ENCODE peak calls at places on chromosome 7, in seven cellular contexts. T is SJSA1; I is thyroid gland; Z is CD8-positive, alpha-beta T cell; E is thoracic aorta; G is brain microvascular endothelial cell; H is GM23248. B is an unnamed sample.

GRCh38 chr7:79361214-79361613 is 92.3 kb downstream of the MAGI2 start:
- DNase-seq in Z (no peak), G (no peak), H (no peak), I (no peak), E (no peak), T (no peak), B (no peak)

GRCh38 chr7:102271158-102271798 is 15.4 kb upstream of the SH2B2 start:
- DNase-seq in T (no peak), E (no peak), G (no peak), I (no peak), Z (no peak), H (no peak), B (no peak)

GRCh38 chr7:151459726-151460473 is 20.0 kb upstream of the CRYGN start:
- DNase-seq in T (peak; percentile 94), H (peak; percentile 89), G (peak; percentile 76), Z (no peak), I (peak; percentile 83), E (peak; percentile 65), B (peak; percentile 81)

GRCh38 chr7:57876-58275 is 134.5 kb upstream of the FAM20C start:
- DNase-seq in G (no peak), I (no peak), Z (no peak), T (no peak), E (no peak), H (no peak), B (peak; percentile 10)

GRCh38 chr7:18541189-18541870 is 45.8 kb downstream of the HDAC9 start:
- DNase-seq in Z (no peak), E (peak; percentile 18), G (no peak), H (peak; percentile 79), T (peak; percentile 55), I (peak; percentile 95), B (peak; percentile 91)

GRCh38 chr7:44735403-44736165 is 13.1 kb upstream of the ZMIZ2 start:
- DNase-seq in T (peak; percentile 97), H (peak; percentile 96), G (peak; percentile 97), E (no peak), Z (peak; percentile 30), I (no peak), B (no peak)

GRCh38 chr7:26091933-26092332 is 60.1 kb upstream of the NFE2L3 start:
- DNase-seq in T (no peak), H (peak; percentile 15), I (no peak), G (no peak), Z (no peak), E (no peak), B (no peak)

GRCh38 chr7:150940446-150941102 is 37.5 kb downstream of the KCNH2 start:
- DNase-seq in I (peak; percentile 65), H (no peak), T (no peak), Z (no peak), G (no peak), E (no peak), B (no peak)

GRCh38 chr7:119090851-119091250 is 866.3 kb downstream of the ANKRD7 start:
- DNase-seq in H (no peak), E (no peak), Z (no peak), T (no peak), I (no peak), G (no peak), B (no peak)

GRCh38 chr7:55538538-55538937 is 33.8 kb downstream of the VOPP1 start:
- DNase-seq in G (peak; percentile 83), T (peak; percentile 78), Z (no peak), I (no peak), H (peak; percentile 97), E (no peak), B (no peak)

GRCh38 chr7:30475580-30475979 is 3.0 kb downstream of the NOD1 start:
- DNase-seq in H (peak; percentile 39), I (peak; percentile 62), T (no peak), Z (no peak), E (no peak), G (no peak), B (no peak)

GRCh38 chr7:76211216-76211615 is 9.5 kb downstream of the SRRM3 start:
- DNase-seq in G (no peak), Z (no peak), H (no peak), E (no peak), T (no peak), I (no peak), B (no peak)

GRCh38 chr7:38006559-38006958 is 86.1 kb downstream of the EPDR1 start:
- DNase-seq in I (no peak), G (no peak), H (no peak), Z (no peak), T (no peak), E (no peak), B (no peak)

GRCh38 chr7:47478017-47478344 is 103.9 kb downstream of the TNS3 start:
- DNase-seq in G (no peak), E (no peak), Z (no peak), I (peak; percentile 74), T (no peak), H (peak; percentile 64), B (peak; percentile 66)

GRCh38 chr7:2954433-2954853 is 89.2 kb downstream of the CARD11 start:
- DNase-seq in E (no peak), H (no peak), G (no peak), Z (peak; percentile 42), T (no peak), I (no peak), B (no peak)

GRCh38 chr7:44223362-44224114 is 22.8 kb downstream of the YKT6 start:
- DNase-seq in G (no peak), Z (no peak), I (no peak), H (no peak), T (no peak), E (no peak), B (peak; percentile 71)

GRCh38 chr7:31883761-31884164 is 186.4 kb downstream of the PDE1C start:
- DNase-seq in T (no peak), H (peak; percentile 88), G (peak; percentile 14), I (no peak), E (no peak), Z (no peak), B (no peak)

GRCh38 chr7:90817846-90818245 is 221.7 kb downstream of the CDK14 start:
- DNase-seq in E (no peak), Z (no peak), T (no peak), H (peak; percentile 2), G (no peak), I (no peak), B (no peak)

GRCh38 chr7:42156541-42156865 is 80.5 kb downstream of the GLI3 start:
- DNase-seq in H (no peak), G (no peak), T (no peak), Z (no peak), I (peak; percentile 49), E (no peak), B (no peak)

GRCh38 chr7:36686499-36686898 is 37.8 kb downstream of the AOAH start:
- DNase-seq in T (peak; percentile 2), I (no peak), G (peak; percentile 32), H (no peak), Z (peak; percentile 39), E (no peak), B (no peak)

GRCh38 chr7:15457959-15458955 is 103.6 kb downstream of the AGMO start:
- DNase-seq in Z (no peak), H (peak; percentile 15), G (no peak), E (no peak), T (no peak), I (no peak), B (no peak)

GRCh38 chr7:25967278-25968204 is 184.5 kb upstream of the NFE2L3 start:
- DNase-seq in G (no peak), E (no peak), H (no peak), Z (no peak), T (no peak), I (no peak), B (no peak)

GRCh38 chr7:6577369-6578113 is at the start of gene ZDHHC4:
- DNase-seq in T (peak; percentile 73), G (peak; percentile 76), Z (peak; percentile 87), E (peak; percentile 55), I (peak; percentile 89), H (peak; percentile 97), B (peak; percentile 89)

GRCh38 chr7:105743351-105743812 is 133.0 kb downstream of the ATXN7L1 start:
- DNase-seq in Z (no peak), H (no peak), I (no peak), E (no peak), G (no peak), T (no peak), B (no peak)

GRCh38 chr7:68613897-68614296 is 984.4 kb upstream of the AUTS2 start:
- DNase-seq in E (no peak), I (no peak), G (no peak), H (no peak), T (no peak), Z (no peak), B (no peak)

GRCh38 chr7:14322724-14323123 is 333.3 kb upstream of the ETV1 start:
- DNase-seq in T (no peak), I (no peak), Z (no peak), E (no peak), H (no peak), G (no peak), B (no peak)

GRCh38 chr7:46352335-46352954 is 431.4 kb upstream of the IGFBP3 start:
- DNase-seq in H (peak; percentile 74), G (peak; percentile 65), T (peak; percentile 65), I (peak; percentile 49), Z (no peak), E (no peak), B (peak; percentile 47)

GRCh38 chr7:97555845-97556431 is 175.9 kb upstream of the TAC1 start:
- DNase-seq in E (no peak), Z (no peak), H (no peak), G (no peak), T (no peak), I (no peak), B (no peak)

GRCh38 chr7:3893151-3893788 is 592.2 kb downstream of the SDK1 start:
- DNase-seq in I (no peak), G (no peak), E (no peak), T (no peak), Z (no peak), H (no peak), B (no peak)

DNA sequence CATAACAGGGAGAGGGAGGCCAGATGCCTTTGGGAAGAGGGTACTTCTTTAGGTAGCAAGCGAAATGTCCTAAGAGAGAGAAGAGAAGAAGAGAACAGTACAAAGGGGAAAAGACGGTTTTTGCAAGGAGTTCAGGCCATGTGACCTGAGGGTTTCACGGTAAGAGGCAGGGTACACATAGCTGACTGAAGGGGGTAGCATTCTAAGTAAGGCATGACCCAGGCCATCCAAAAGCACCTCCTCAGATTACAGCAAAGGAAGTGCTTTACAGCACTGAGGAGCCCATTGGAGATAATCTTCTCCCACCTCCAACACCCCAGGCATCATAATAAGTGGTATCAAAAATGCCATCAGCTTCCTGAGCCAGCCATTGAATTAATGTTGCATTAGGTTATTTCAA is 258.2 kb upstream of the NPY start:
- DNase-seq in E (no peak), I (no peak), G (no peak), H (no peak), T (no peak), Z (no peak), B (no peak)
- H3K27ac ChIP-seq in E (no peak overlapping the region), I (no peak overlapping the region), G (no peak overlapping the region), H (no peak overlapping the region), T (no peak overlapping the region), Z (no peak overlapping the region), B (no peak overlapping the region)

GRCh38 chr7:156060925-156061324 is 248.7 kb upstream of the SHH start:
- DNase-seq in T (no peak), Z (no peak), I (no peak), H (no peak), E (no peak), G (no peak), B (no peak)
- H3K27me3 ChIP-seq in T (peaks cover 4% of the 10 kb centered on the region), Z (no peaks in the 10 kb centered on the region), I (no peaks in the 10 kb centered on the region), H (no peaks in the 10 kb centered on the region), E (no peaks in the 10 kb centered on the region), G (no peaks in the 10 kb centered on the region), B (no peaks in the 10 kb centered on the region)

GRCh38 chr7:134364619-134365037 is 47.9 kb upstream of the SLC35B4 start:
- DNase-seq in G (peak; percentile 29), Z (no peak), T (no peak), H (peak; percentile 85), E (no peak), I (no peak), B (no peak)
- H3K27ac ChIP-seq in G (no peak overlapping the region), Z (no peak overlapping the region), T (no peak overlapping the region), H (peak overlapping the region; percentile 86), E (no peak overlapping the region), I (no peak overlapping the region), B (no peak overlapping the region)

GRCh38 chr7:27156901-27157716 is 634 bp upstream of the HOXA7 start:
- DNase-seq in E (no peak), T (no peak), Z (peak; percentile 9), G (no peak), I (no peak), H (peak; percentile 57), B (no peak)
- H3K27me3 ChIP-seq in E (no peaks in the 10 kb centered on the region), T (no peaks in the 10 kb centered on the region), Z (peaks cover 64% of the 10 kb centered on the region), G (peaks cover 96% of the 10 kb centered on the region), I (peaks cover 76% of the 10 kb centered on the region), H (no peaks in the 10 kb centered on the region), B (no peaks in the 10 kb centered on the region)